ENCODE peak calls at places on chromosomes 16 and 17, in five cellular contexts. Q is skeletal muscle cell, H is lower lobe of right lung, J is NCI-H2171 treated with DMSO at 0.1 percent for 48 hours, Y is amygdala. Z is an unnamed sample.

GRCh38 chr17:69067274-69068047 is 6.7 kb upstream of the ABCA9 start:
- DNase-seq in Q (no peak), H (no peak), J (no peak), Y (no peak), Z (no peak)

GRCh38 chr16:31421587-31421986 is 6.6 kb downstream of the COX6A2 start:
- DNase-seq in Q (no peak), H (no peak), J (no peak), Y (no peak), Z (no peak)

GRCh38 chr16:48347980-48348379 is 37.2 kb downstream of the SIAH1 start:
- DNase-seq in Q (no peak), H (no peak), J (peak), Y (no peak), Z (no peak)

GRCh38 chr16:68994324-68994723 is 111.1 kb upstream of the HAS3 start:
- DNase-seq in Q (no peak), H (no peak), J (no peak), Y (no peak), Z (no peak)

GRCh38 chr16:86432691-86433090 is 77.6 kb upstream of the FOXF1 start:
- DNase-seq in Q (no peak), H (no peak), J (no peak), Y (no peak), Z (no peak)

GRCh38 chr17:28760987-28761562 is 17.3 kb downstream of the TRAF4 start:
- DNase-seq in Q (peak), H (peak), J (no peak), Y (peak), Z (peak)

GRCh38 chr16:52773026-52773425 is 226.1 kb upstream of the TOX3 start:
- DNase-seq in Q (no peak), H (no peak), J (peak), Y (no peak), Z (no peak)

GRCh38 chr16:75111514-75112280 is 4.9 kb downstream of the LDHD start:
- DNase-seq in Q (no peak), H (peak), J (no peak), Y (no peak), Z (no peak)

GRCh38 chr17:76560036-76560876 is 20.4 kb downstream of the PRCD start:
- DNase-seq in Q (no peak), H (no peak), J (no peak), Y (no peak), Z (no peak)

GRCh38 chr17:21295036-21295952 is 10.8 kb downstream of the MAP2K3 start:
- DNase-seq in Q (no peak), H (no peak), J (peak), Y (no peak), Z (peak)

GRCh38 chr16:11619327-11619851 is 32.7 kb upstream of the LITAF start:
- DNase-seq in Q (no peak), H (no peak), J (no peak), Y (no peak), Z (no peak)

GRCh38 chr17:71055128-71055527 is 885.8 kb downstream of the KCNJ2 start:
- DNase-seq in Q (no peak), H (no peak), J (no peak), Y (no peak), Z (no peak)

GRCh38 chr17:2347805-2348685 is 10.7 kb downstream of the SGSM2 start:
- DNase-seq in Q (peak), H (peak), J (peak), Y (no peak), Z (peak)

GRCh38 chr17:47276868-47277267 is 23.2 kb downstream of the ITGB3 start:
- DNase-seq in Q (peak), H (no peak), J (no peak), Y (no peak), Z (peak)

GRCh38 chr16:88359008-88359407 is 23.8 kb upstream of the ZNF469 start:
- DNase-seq in Q (no peak), H (peak), J (no peak), Y (no peak), Z (peak)

GRCh38 chr17:78351449-78352006 is 8.3 kb downstream of the SOCS3 start:
- DNase-seq in Q (peak), H (peak), J (no peak), Y (peak), Z (peak)

GRCh38 chr16:19722981-19723380 is 4.9 kb downstream of the IQCK start:
- DNase-seq in Q (no peak), H (no peak), J (no peak), Y (no peak), Z (no peak)

GRCh38 chr16:84800118-84800517 is 19.7 kb upstream of the CRISPLD2 start:
- DNase-seq in Q (no peak), H (no peak), J (peak), Y (no peak), Z (no peak)

GRCh38 chr17:5758651-5759050 is 174.3 kb upstream of the NLRP1 start:
- DNase-seq in Q (no peak), H (no peak), J (no peak), Y (no peak), Z (no peak)

GRCh38 chr17:78617371-78618061 is 40.3 kb upstream of the DNAH17 start:
- DNase-seq in Q (no peak), H (no peak), J (no peak), Y (no peak), Z (peak)

GRCh38 chr17:18319604-18320256 is 4.6 kb downstream of the SMCR8 start:
- DNase-seq in Q (peak), H (no peak), J (peak), Y (peak), Z (peak)

GRCh38 chr17:41547921-41548843 is 20.1 kb upstream of the KRT19 start:
- DNase-seq in Q (peak), H (peak), J (peak), Y (no peak), Z (peak)

GRCh38 chr17:48261297-48261880 is 153.8 kb downstream of the SNX11 start:
- DNase-seq in Q (no peak), H (no peak), J (no peak), Y (no peak), Z (no peak)

GRCh38 chr17:66900126-66901010 is 64.1 kb upstream of the CACNG4 start:
- DNase-seq in Q (no peak), H (no peak), J (peak), Y (no peak), Z (no peak)

GRCh38 chr16:11844499-11844898 is 6.8 kb downstream of the RSL1D1 start:
- DNase-seq in Q (no peak), H (no peak), J (no peak), Y (no peak), Z (no peak)

GRCh38 chr17:48575673-48576478 is 2.3 kb downstream of the HOXB4 start:
- DNase-seq in Q (no peak), H (no peak), J (no peak), Y (no peak), Z (no peak)

GRCh38 chr16:66028505-66029216 is 337.8 kb upstream of the CDH5 start:
- DNase-seq in Q (peak), H (no peak), J (no peak), Y (no peak), Z (no peak)

GRCh38 chr17:3986270-3986938 is 22.2 kb upstream of the ATP2A3 start:
- DNase-seq in Q (no peak), H (peak), J (peak), Y (no peak), Z (peak)

GRCh38 chr16:88577166-88577565 is 7.0 kb downstream of the ZC3H18 start:
- DNase-seq in Q (no peak), H (no peak), J (no peak), Y (no peak), Z (no peak)

GRCh38 chr17:2197271-2197670 is 106.3 kb downstream of the SMG6 start:
- DNase-seq in Q (no peak), H (no peak), J (no peak), Y (no peak), Z (no peak)

GRCh38 chr16:71927383-71927782 is 32.1 kb downstream of the IST1 start:
- DNase-seq in Q (peak), H (no peak), J (peak), Y (no peak), Z (no peak)

GRCh38 chr17:12231027-12231682 is 210.5 kb downstream of the MAP2K4 start:
- DNase-seq in Q (peak), H (no peak), J (no peak), Y (no peak), Z (no peak)